ENCODE peak calls at places on chromosome 9, in four cellular contexts. R, S, D and P are unnamed samples.

GRCh38 chr9:135525241-135526088 is 4.2 kb downstream of the LCN1 start:
- DNase-seq in R (no peak), S (no peak), D (no peak), P (no peak)

GRCh38 chr9:74847478-74848149 is 40.1 kb downstream of the TRPM6 start:
- DNase-seq in R (no peak), S (no peak), D (no peak), P (no peak)

GRCh38 chr9:97811534-97812246 is 41.3 kb upstream of the FOXE1 start:
- DNase-seq in R (no peak), S (no peak), D (no peak), P (no peak)

GRCh38 chr9:131629827-131630205 is 84.5 kb downstream of the PRRT1B start:
- DNase-seq in R (no peak), S (no peak), D (no peak), P (no peak)

GRCh38 chr9:33159058-33159759 is 7.9 kb downstream of the B4GALT1 start:
- DNase-seq in R (peak; percentile 90), S (no peak), D (peak; percentile 83), P (no peak)

GRCh38 chr9:88954073-88954472 is 37.2 kb upstream of the S1PR3 start:
- DNase-seq in R (no peak), S (no peak), D (no peak), P (no peak)

GRCh38 chr9:124792976-124793594 is 16.2 kb downstream of the OLFML2A start:
- DNase-seq in R (no peak), S (no peak), D (no peak), P (no peak)

GRCh38 chr9:81410201-81410600 is 279.1 kb downstream of the TLE1 start:
- DNase-seq in R (no peak), S (no peak), D (no peak), P (no peak)

GRCh38 chr9:80028501-80028900 is 456.7 kb downstream of the TLE4 start:
- DNase-seq in R (no peak), S (no peak), D (no peak), P (no peak)